ENCODE peak calls at places on chromosome 22, in ten cellular contexts. I, F, V, Z, H, N, T, R, M and G are unnamed samples.

GRCh38 chr22:24526191-24526590 is 28.7 kb downstream of the GUCD1 start:
- DNase-seq in I (no peak), F (no peak), V (no peak), Z (no peak), H (no peak), N (no peak), T (no peak), R (no peak), M (no peak), G (no peak)

GRCh38 chr22:39194098-39194497 is 41.6 kb upstream of the CBX7 start:
- DNase-seq in I (no peak), F (no peak), V (no peak), Z (no peak), H (no peak), N (no peak), T (no peak), R (no peak), M (no peak), G (no peak)

GRCh38 chr22:30127749-30128166 is 47.5 kb downstream of the HORMAD2 start:
- DNase-seq in I (no peak), F (no peak), V (peak; percentile 81), Z (no peak), H (no peak), N (no peak), T (peak; percentile 63), R (no peak), M (no peak), G (no peak)

GRCh38 chr22:30695351-30695762 is 683 bp downstream of the OSBP2 start:
- DNase-seq in I (no peak), F (no peak), V (no peak), Z (peak; percentile 41), H (no peak), N (no peak), T (no peak), R (no peak), M (no peak), G (no peak)

GRCh38 chr22:40345271-40345670 is 1.0 kb upstream of the ADSL start:
- DNase-seq in I (peak; percentile 40), F (peak; percentile 20), V (peak; percentile 23), Z (no peak), H (no peak), N (no peak), T (peak; percentile 14), R (no peak), M (peak; percentile 15), G (no peak)

GRCh38 chr22:44931077-44931540 is 78.7 kb downstream of the PHF21B start:
- DNase-seq in I (no peak), F (no peak), V (peak; percentile 14), Z (peak; percentile 36), H (no peak), N (peak; percentile 2), T (peak; percentile 8), R (no peak), M (no peak), G (peak; percentile 12)

GRCh38 chr22:33864723-33865130 is 55.5 kb downstream of the LARGE1 start:
- DNase-seq in I (no peak), F (no peak), V (peak; percentile 57), Z (no peak), H (no peak), N (no peak), T (peak; percentile 14), R (no peak), M (no peak), G (no peak)

GRCh38 chr22:24894998-24895397 is 51.5 kb downstream of the LHFPL7 start:
- DNase-seq in I (peak; percentile 39), F (no peak), V (peak; percentile 90), Z (peak; percentile 80), H (peak; percentile 56), N (peak; percentile 19), T (peak; percentile 93), R (peak; percentile 91), M (no peak), G (peak; percentile 7)

GRCh38 chr22:36104435-36104834 is 56.1 kb downstream of the APOL3 start:
- DNase-seq in I (no peak), F (no peak), V (no peak), Z (no peak), H (no peak), N (no peak), T (no peak), R (peak; percentile 16), M (peak; percentile 52), G (no peak)
- TF ChIP-seq CTCF in I (no peak), F (no peak), V (peak; percentile 35), Z (no peak), H (no peak), N (no peak), T (no peak), R (no peak), M (peak; percentile 28), G (no peak)

DNA sequence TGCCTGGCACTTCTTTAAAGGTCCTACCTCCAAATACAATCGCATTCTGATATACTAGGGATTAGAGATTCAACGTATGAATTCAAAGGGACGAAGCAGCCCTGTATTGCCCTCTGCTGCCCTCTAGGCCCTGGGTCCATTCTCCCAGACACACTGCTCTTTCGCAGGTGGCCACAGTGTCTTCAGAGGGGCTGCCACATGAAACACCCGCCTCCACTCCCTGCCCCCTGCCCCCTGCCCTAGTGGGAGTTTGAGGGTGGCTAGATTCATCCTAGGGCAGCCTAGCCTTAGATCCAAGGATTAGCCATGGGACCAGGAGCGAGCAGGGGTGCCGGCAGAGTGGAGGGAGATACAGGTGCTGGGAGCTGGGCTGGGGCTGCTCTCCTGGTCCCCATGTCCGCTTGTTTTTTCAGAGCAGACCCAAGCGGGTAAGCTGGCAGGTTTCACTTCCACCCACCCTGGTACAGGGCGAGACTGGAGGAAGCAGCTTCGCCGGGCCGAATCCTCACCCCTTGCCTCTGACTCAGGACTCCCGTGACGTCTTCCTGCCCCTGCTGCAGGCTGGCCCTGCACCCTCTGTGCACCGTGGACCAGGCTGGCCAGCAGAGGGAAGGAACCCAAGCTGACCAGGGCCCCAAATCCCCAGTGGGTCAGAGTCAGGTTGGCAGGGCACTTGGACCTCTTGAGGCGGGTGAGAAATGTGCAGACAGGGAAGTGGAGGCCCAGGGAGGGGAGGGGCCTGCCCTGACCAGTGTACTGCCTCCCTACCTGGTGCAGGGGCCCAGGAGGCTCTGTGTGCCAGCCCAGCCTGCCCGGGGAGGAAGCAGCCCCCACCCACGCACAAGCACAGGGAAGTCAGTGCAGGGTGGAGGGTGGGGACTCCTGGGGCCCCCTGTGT is 28.4 kb upstream of the HMOX1 start:
- DNase-seq in I (no peak), F (peak; percentile 26), V (no peak), Z (peak; percentile 86), H (no peak), N (no peak), T (no peak), R (peak; percentile 90), M (peak; percentile 39), G (no peak)
- TF ChIP-seq CTCF in I (no peak), F (peak; percentile 16), V (no peak), Z (peak; percentile 46), H (peak; percentile 18), N (no peak), T (no peak), R (no peak), M (peak; percentile 28), G (peak; percentile 13)

DNA sequence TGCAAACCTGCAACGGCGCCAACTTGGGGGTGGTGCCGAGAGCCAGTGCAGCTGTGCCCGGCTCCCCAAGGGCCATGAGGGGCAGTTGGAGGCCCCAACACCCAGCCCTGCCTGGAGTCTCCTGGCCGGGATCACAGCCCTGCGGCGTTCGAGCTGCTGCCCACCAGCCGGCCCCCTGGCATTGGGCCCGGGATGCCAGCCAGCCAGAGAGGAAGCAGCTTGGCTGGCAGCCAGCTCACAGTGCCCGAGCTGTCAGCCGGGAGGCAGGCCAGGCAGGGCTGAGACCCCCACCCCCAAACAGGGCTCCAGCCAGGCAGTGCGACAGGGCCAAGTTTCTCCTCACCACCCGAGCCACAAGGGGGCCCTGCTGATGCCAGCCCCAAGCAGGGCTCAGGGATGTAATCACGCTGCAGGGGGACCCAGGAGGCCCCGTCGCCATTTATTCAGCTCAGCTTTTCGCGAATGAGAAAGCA is 26.0 kb upstream of the TCF20 start:
- DNase-seq in I (no peak), F (no peak), V (no peak), Z (no peak), H (no peak), N (no peak), T (no peak), R (no peak), M (no peak), G (no peak)
- TF ChIP-seq CTCF in I (peak; percentile 3), F (peak; percentile 24), V (peak; percentile 17), Z (no peak), H (no peak), N (peak; percentile 29), T (no peak), R (no peak), M (no peak), G (no peak)

DNA sequence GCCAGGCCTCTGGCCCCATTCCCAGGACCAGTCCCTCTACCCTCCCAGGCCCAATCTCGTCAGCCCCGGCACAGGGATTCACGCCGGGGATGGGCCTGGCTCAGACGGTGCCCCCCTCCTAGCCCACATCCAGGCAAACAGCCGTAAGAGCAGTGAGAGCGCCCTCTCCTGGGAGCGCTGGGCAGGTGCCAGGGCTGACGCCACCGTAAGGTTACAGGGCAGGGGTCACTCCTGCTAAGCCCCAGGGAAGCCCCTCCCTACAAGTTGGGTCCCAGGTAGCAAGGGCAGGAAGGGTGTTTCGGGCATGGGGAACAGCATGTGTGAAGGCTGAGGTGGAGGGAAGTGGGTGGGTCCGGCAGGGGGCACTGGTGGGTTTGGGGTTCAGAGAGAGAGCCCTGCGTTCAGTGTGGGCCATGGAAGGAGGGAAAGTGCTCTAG is 19.2 kb upstream of the PPARA start:
- DNase-seq in I (no peak), F (no peak), V (no peak), Z (no peak), H (no peak), N (no peak), T (no peak), R (no peak), M (peak; percentile 21), G (no peak)
- TF ChIP-seq CTCF in I (no peak), F (no peak), V (peak; percentile 48), Z (no peak), H (no peak), N (peak; percentile 52), T (peak; percentile 32), R (no peak), M (peak; percentile 72), G (peak; percentile 27)